ENCODE peak calls at places on chromosomes 7 and 10, in eight cellular contexts. E, B, F, J, Q, L, A and M are unnamed samples.
A peak's percentile ranks its signal among the peaks of the same experiment; 100 is the strongest.

GRCh38 chr7:20193242-20193777 is 23.9 kb downstream of the MACC1 start:
- DNase-seq in E (no peak), J (no peak), B (no peak), L (no peak), Q (no peak), A (no peak), F (no peak), M (no peak)

GRCh38 chr7:159040146-159040545 is 104.5 kb downstream of the VIPR2 start:
- DNase-seq in J (no peak), B (no peak), A (no peak), Q (no peak), F (no peak), L (no peak), E (no peak), M (no peak)

GRCh38 chr7:67423058-67423457 is 426.4 kb downstream of the TYW1 start:
- DNase-seq in B (no peak), J (no peak), Q (peak; percentile 83), F (no peak), A (no peak), L (no peak), E (no peak), M (no peak)

GRCh38 chr7:29386196-29386765 is 177.4 kb upstream of the PRR15 start:
- DNase-seq in L (no peak), J (no peak), E (no peak), A (no peak), Q (no peak), F (no peak), B (no peak), M (no peak)

GRCh38 chr10:112361951-112362770 is 11.8 kb upstream of the ACSL5 start:
- DNase-seq in A (peak; percentile 46), E (peak; percentile 68), L (peak; percentile 44), F (peak; percentile 72), J (peak; percentile 75), B (peak; percentile 70), Q (no peak), M (no peak)

GRCh38 chr7:90625562-90625961 is 29.4 kb downstream of the CDK14 start:
- DNase-seq in Q (peak; percentile 49), L (no peak), A (peak; percentile 74), E (no peak), F (no peak), J (peak; percentile 7), B (no peak), M (no peak)

GRCh38 chr7:132066776-132067175 is 509.5 kb downstream of the PLXNA4 start:
- DNase-seq in Q (no peak), B (peak; percentile 33), A (peak; percentile 42), J (no peak), L (no peak), E (no peak), F (no peak), M (no peak)

GRCh38 chr10:93715345-93715744 is 13.0 kb upstream of the FRA10AC1 start:
- DNase-seq in F (no peak), Q (no peak), L (no peak), A (no peak), B (no peak), J (no peak), E (no peak), M (no peak)

GRCh38 chr10:35765039-35765662 is 123.1 kb upstream of the FZD8 start:
- DNase-seq in L (peak; percentile 36), A (no peak), E (no peak), B (no peak), F (peak; percentile 69), J (peak; percentile 49), Q (no peak), M (no peak)

GRCh38 chr10:67864560-67865371 is 19.7 kb upstream of the SIRT1 start:
- DNase-seq in L (no peak), F (no peak), Q (no peak), E (no peak), A (no peak), J (no peak), B (no peak), M (no peak)

GRCh38 chr7:116122972-116123595 is 87.3 kb upstream of the TES start:
- DNase-seq in B (no peak), E (no peak), J (peak; percentile 8), L (no peak), A (no peak), Q (peak; percentile 17), F (no peak), M (no peak)

GRCh38 chr10:23694446-23694920 is 255.6 kb downstream of the OTUD1 start:
- DNase-seq in A (no peak), E (no peak), J (no peak), F (no peak), L (no peak), Q (peak; percentile 36), B (no peak), M (peak; percentile 26)

GRCh38 chr7:70788276-70788675 is 343.7 kb upstream of the GALNT17 start:
- DNase-seq in A (no peak), J (peak; percentile 22), L (no peak), Q (peak; percentile 59), B (no peak), E (peak; percentile 56), F (no peak), M (peak; percentile 2)

GRCh38 chr7:70786076-70786475 is 345.9 kb upstream of the GALNT17 start:
- DNase-seq in A (no peak), F (no peak), J (no peak), L (no peak), B (no peak), E (no peak), Q (no peak), M (no peak)

GRCh38 chr7:70787772-70788171 is 344.2 kb upstream of the GALNT17 start:
- DNase-seq in E (no peak), F (no peak), B (no peak), J (no peak), Q (no peak), A (no peak), L (no peak), M (no peak)

GRCh38 chr7:70785427-70785826 is 346.5 kb upstream of the GALNT17 start:
- DNase-seq in E (peak; percentile 21), Q (no peak), J (no peak), A (no peak), F (no peak), B (no peak), L (no peak), M (no peak)

DNA sequence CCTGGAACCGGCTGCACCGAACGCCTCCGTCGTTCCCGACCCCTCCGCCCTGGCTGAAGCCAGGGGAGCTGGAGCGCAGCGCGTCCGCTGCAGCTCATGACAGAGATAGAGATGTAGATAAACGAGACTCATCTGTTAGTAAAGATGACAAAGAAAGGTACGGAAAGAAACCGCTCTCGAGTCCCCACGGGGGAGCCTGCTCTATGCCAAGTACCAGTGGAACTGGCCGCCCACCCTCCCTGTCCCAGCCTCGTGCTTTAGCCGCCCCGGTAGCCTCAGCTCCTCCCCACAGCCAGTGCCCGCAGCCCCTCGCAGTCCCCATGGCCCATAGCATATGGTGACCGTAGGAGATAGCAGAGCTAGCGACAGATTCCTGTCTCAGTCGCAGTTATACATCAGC is 344.7 kb upstream of the GALNT17 start:
- DNase-seq in J (no peak), E (no peak), F (no peak), L (no peak), A (no peak), B (no peak), Q (no peak), M (no peak)
- H3K36me3 ChIP-seq in J (peaks cover 18% of the 10 kb centered on the region), E (peaks cover 83% of the 10 kb centered on the region), F (peaks cover 63% of the 10 kb centered on the region), L (peaks cover 96% of the 10 kb centered on the region), A (no peaks in the 10 kb centered on the region), B (peaks cover 68% of the 10 kb centered on the region), Q (peaks cover 81% of the 10 kb centered on the region), M (no peaks in the 10 kb centered on the region)

GRCh38 chr10:43265799-43266721 is 805 bp downstream of the RASGEF1A start:
- DNase-seq in F (peak; percentile 70), E (peak; percentile 58), J (peak; percentile 12), L (peak; percentile 40), A (no peak), Q (peak; percentile 83), B (no peak), M (peak; percentile 39)
- H3K4me3 ChIP-seq in F (no peak overlapping the region), E (peak overlapping the region; percentile 37), J (no peak overlapping the region), L (peak overlapping the region; percentile 32), A (no peak overlapping the region), Q (no peak overlapping the region), B (peak overlapping the region; percentile 49), M (no peak overlapping the region)

DNA sequence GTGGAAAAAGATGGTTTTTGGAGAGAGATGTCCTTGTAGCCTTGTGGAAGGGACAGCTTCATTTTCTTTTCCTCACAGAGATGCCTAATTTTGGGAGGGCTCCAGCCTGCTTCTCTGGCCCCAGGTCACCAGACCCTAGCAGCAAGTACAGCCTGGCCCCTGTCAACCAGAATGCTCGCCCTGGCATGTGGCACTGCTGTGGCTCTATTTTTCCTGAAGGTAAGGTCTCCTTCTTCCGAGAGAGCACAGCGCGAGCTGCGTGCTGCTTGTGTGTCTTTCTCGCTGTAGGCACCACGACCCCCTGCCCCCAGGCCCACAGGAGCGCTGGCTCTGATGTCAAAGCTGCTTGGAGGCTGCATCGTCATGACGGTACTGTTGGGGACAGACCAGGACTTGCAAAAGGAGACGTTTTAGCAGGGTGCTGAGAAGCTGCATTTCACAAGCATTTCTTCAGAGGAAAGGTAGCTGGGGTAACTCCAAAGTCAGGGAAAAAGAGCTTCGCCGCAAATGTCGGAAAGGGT is 58.7 kb downstream of the CLEC2L start:
- DNase-seq in E (no peak), F (no peak), Q (no peak), J (no peak), B (no peak), L (peak; percentile 17), A (no peak), M (no peak)
- H3K36me3 ChIP-seq in E (peaks cover 76% of the 10 kb centered on the region), F (peaks cover 81% of the 10 kb centered on the region), Q (peaks cover 56% of the 10 kb centered on the region), J (peaks cover 6% of the 10 kb centered on the region), B (peaks cover 66% of the 10 kb centered on the region), L (peaks cover 100% of the 10 kb centered on the region), A (no peaks in the 10 kb centered on the region), M (peaks cover 3% of the 10 kb centered on the region)

GRCh38 chr10:3067859-3068179 is 471 bp downstream of the PFKP start:
- DNase-seq in B (no peak), F (no peak), Q (no peak), E (no peak), J (no peak), L (no peak), A (no peak), M (no peak)

GRCh38 chr10:3068201-3068967 is 1.0 kb downstream of the PFKP start:
- DNase-seq in B (no peak), A (peak; percentile 73), F (peak; percentile 82), Q (peak; percentile 79), E (peak; percentile 76), L (peak; percentile 50), J (peak; percentile 63), M (peak; percentile 40)

GRCh38 chr10:3065622-3066021 is 1.7 kb upstream of the PFKP start:
- DNase-seq in F (no peak), L (no peak), J (no peak), B (no peak), A (no peak), E (no peak), Q (no peak), M (no peak)

GRCh38 chr10:3067045-3067858 is at the start of gene PFKP:
- DNase-seq in E (peak; percentile 76), B (no peak), J (peak; percentile 61), F (no peak), A (peak; percentile 60), Q (peak; percentile 89), L (no peak), M (peak; percentile 55)

DNA sequence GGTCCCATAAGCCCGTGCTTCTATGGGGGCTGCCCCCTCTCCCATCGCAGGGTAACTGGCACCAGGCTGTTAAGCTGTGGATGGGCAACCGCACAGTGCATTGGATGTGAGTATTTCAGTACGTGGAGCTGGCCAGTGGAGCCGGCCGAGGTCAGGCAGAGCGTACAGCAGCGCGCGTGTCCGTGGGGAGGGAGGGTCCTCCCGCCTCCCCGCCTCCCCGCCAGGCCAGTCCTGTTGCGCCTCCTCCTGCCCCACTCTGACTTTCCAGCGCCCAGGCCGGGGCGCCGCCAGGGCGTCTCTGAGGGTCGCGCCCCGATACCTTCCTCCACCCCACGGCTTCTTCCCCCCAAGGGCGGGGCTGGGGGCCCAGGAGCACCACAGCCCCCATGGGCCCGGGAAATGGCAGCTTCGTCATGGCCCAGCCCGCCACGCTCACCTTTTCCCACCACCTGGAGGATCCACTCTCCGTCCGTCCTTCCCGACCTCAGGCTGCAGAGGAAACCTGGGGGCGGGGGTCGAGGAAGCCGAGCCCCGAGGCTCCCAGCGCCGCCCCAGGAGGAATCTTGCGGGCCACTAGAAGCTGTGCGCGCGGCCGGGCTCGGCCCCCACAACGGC is 924 bp upstream of the PFKP start:
- DNase-seq in B (no peak), A (peak; percentile 52), L (no peak), J (no peak), F (no peak), E (no peak), Q (peak; percentile 61), M (no peak)
- H3K4me3 ChIP-seq in B (peak overlapping the region; percentile 99), A (peak overlapping the region; percentile 58), L (peak overlapping the region; percentile 72), J (no peak overlapping the region), F (peak overlapping the region; percentile 59), E (peak overlapping the region; percentile 74), Q (peak overlapping the region; percentile 94), M (no peak overlapping the region)